ENCODE peak calls at places on chromosome 10, in four cellular contexts. O is heart right ventricle, B is DND-41, Z is GM10248. W is an unnamed sample.

GRCh38 chr10:126088144-126088543 is 191.8 kb downstream of the FANK1 start:
- DNase-seq in B (no peak), O (no peak), Z (no peak), W (no peak)

GRCh38 chr10:79057481-79058275 is 11.1 kb upstream of the ZMIZ1 start:
- DNase-seq in Z (no peak), O (no peak), B (no peak), W (no peak)

GRCh38 chr10:35979116-35979515 is 337.0 kb upstream of the FZD8 start:
- DNase-seq in Z (no peak), B (no peak), O (no peak), W (no peak)

GRCh38 chr10:11875499-11876281 is 52.5 kb downstream of the PROSER2 start:
- DNase-seq in B (no peak), O (peak), Z (no peak), W (no peak)

GRCh38 chr10:86305521-86305920 is 61.1 kb downstream of the GRID1 start:
- DNase-seq in Z (no peak), O (no peak), B (no peak), W (no peak)

GRCh38 chr10:80373566-80373965 is 17.0 kb downstream of the DYDC2 start:
- DNase-seq in Z (no peak), O (no peak), B (no peak), W (no peak)

GRCh38 chr10:48800283-48800675 is 115.6 kb downstream of the WDFY4 start:
- DNase-seq in B (peak), Z (no peak), O (no peak), W (peak)

GRCh38 chr10:58435297-58435696 is 50.1 kb downstream of the TFAM start:
- DNase-seq in Z (no peak), O (no peak), B (peak), W (no peak)

GRCh38 chr10:90635111-90635798 is 222.6 kb downstream of the HTR7 start:
- DNase-seq in B (no peak), Z (no peak), O (no peak), W (no peak)

GRCh38 chr10:132170561-132171361 is 16.0 kb upstream of the DPYSL4 start:
- DNase-seq in O (no peak), B (no peak), Z (no peak), W (no peak)

DNA sequence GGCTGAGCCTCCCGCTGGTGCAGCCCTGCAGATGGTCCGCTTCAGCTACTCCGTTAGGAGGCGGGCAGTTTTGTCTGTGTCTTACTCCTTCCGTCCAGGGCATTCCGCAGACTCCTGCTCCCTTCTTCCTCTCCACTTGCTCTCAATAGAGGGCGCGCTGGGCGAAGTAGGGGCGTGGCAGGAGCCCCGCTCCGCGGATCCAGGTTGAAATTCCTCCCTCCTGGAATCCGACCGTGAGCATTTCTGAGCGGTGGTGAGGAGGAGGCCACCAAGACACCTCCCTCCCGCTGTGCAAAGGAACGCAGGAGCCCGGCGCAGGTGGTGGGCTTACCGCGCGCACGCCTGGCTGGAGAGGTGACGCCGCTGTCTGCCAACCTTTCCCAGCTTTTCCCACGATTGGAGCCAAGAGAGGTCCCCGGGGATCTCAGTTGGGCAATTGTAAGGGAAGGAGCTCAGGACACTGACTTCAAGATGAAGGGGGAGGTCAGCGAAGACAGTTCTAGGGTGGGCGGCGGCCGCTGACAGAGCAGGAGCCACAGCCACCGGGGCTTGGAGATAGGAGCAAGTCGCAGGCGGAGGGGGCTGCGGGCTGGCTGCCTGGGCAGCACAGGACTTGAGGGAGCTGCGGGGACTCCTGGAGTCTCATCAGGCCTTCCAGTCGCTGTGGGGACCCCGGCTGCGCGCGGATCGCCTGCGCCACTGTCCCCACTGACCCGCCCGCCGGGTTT is 1011.3 kb downstream of the XPNPEP1 start:
- DNase-seq in O (peak), B (no peak), Z (peak), W (peak)
- TF ChIP-seq CTCF in O (peak), B (no peak), Z (peak), W (no peak)

DNA sequence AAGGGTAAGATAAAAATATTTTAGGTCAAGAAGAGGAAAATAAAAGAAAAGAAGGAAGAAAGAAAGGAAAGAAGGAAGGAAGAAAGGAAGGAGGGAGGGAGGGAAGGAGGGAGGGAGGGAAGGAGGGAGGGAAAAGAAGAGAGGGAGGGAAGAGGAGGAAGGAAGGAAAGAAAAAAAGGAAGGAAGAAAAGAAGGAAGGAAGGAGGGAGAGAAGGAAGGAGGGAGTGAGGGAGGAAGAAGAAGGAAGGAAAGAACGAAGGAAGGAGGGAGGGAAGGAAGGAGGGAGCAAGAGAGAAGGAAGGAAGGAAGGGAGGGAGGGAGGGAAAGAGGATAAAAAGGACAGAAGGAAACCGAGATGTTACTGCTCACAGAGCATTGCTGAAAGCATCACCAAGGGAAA is 209.5 kb upstream of the PITRM1 start:
- DNase-seq in Z (no peak), B (no peak), O (no peak), W (no peak)
- TF ChIP-seq CTCF in Z (no peak), B (no peak), O (no peak), W (no peak)

GRCh38 chr10:65602182-65602865 is 1323.5 kb upstream of the LRRTM3 start:
- DNase-seq in B (no peak), O (no peak), Z (no peak), W (no peak)
- TF ChIP-seq CTCF in B (no peak), O (no peak), Z (no peak), W (no peak)

DNA sequence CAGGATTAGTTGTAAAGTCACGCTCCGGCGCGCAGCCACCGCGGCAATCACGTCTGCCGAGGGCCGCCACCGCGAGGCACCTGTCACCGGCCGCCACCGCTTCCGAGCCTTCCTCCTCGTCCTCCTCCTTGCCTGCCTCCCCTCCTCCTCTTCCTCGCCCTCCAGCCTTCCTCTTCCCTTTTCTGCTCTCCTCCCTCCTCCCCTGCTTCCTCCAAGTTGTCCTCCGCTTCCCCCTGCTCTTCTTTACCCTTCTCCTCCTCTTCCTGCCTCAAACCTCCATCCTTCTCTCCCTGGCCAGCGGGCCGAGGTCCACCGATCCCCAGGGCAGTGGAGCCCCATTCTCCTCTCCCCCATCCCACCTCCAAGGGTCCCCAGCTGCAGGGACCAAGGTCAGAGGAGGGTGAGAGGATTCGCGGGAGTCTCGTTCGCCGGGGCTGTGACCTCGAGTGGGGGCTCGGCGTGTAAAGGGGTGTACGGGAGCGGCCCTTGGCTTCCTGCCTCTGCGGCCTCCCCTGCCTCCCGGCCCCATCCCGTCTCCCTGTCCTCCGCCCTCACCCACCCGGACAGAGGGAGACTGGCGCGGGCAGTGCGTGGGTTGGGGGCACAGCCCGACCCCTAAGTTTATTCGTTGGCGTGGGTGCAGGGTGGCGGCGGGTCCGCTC is 89.5 kb upstream of the PAX2 start:
- DNase-seq in Z (no peak), B (no peak), O (no peak), W (no peak)
- TF ChIP-seq CTCF in Z (no peak), B (no peak), O (no peak), W (no peak)